ENCODE peak calls at places on chromosome 9, in six cellular contexts. One of them, this sample, is unnamed.

GRCh38 chr9:70303268-70303667 is 44.5 kb downstream of the SMC5 start:
- DNase-seq in head of caudate nucleus: no peak
- DNase-seq in stimulated activated CD8-positive, alpha-beta memory T cell treated with anti-CD3 and anti-CD28 coated beads, Interleukin-15, amount 100 ng/mL, for 1 hour: no peak
- DNase-seq in NCI-H2081: no peak
- DNase-seq in memory B cell: no peak
- DNase-seq in NCI-H510A: no peak
- DNase-seq in this sample: no peak

GRCh38 chr9:79692857-79693571 is 121.2 kb downstream of the TLE4 start:
- DNase-seq in head of caudate nucleus: no peak
- DNase-seq in stimulated activated CD8-positive, alpha-beta memory T cell treated with anti-CD3 and anti-CD28 coated beads, Interleukin-15, amount 100 ng/mL, for 1 hour: no peak
- DNase-seq in memory B cell: no peak
- DNase-seq in NCI-H510A: no peak
- DNase-seq in NCI-H2081: no peak
- DNase-seq in this sample: no peak

GRCh38 chr9:85053206-85053605 is 383.7 kb downstream of the NTRK2 start:
- DNase-seq in NCI-H2081: no peak
- DNase-seq in NCI-H510A: no peak
- DNase-seq in stimulated activated CD8-positive, alpha-beta memory T cell treated with anti-CD3 and anti-CD28 coated beads, Interleukin-15, amount 100 ng/mL, for 1 hour: no peak
- DNase-seq in head of caudate nucleus: no peak
- DNase-seq in memory B cell: no peak
- DNase-seq in this sample: no peak

GRCh38 chr9:89413963-89414638 is 83.8 kb downstream of the SEMA4D start:
- DNase-seq in memory B cell: no peak
- DNase-seq in stimulated activated CD8-positive, alpha-beta memory T cell treated with anti-CD3 and anti-CD28 coated beads, Interleukin-15, amount 100 ng/mL, for 1 hour: no peak
- DNase-seq in head of caudate nucleus: no peak
- DNase-seq in NCI-H2081: peak
- DNase-seq in NCI-H510A: no peak
- DNase-seq in this sample: no peak

GRCh38 chr9:14633148-14633547 is 60.1 kb downstream of the ZDHHC21 start:
- DNase-seq in NCI-H2081: no peak
- DNase-seq in NCI-H510A: no peak
- DNase-seq in memory B cell: no peak
- DNase-seq in head of caudate nucleus: no peak
- DNase-seq in stimulated activated CD8-positive, alpha-beta memory T cell treated with anti-CD3 and anti-CD28 coated beads, Interleukin-15, amount 100 ng/mL, for 1 hour: no peak
- DNase-seq in this sample: no peak

GRCh38 chr9:13351768-13352386 is 72.4 kb upstream of the MPDZ start:
- DNase-seq in NCI-H2081: peak
- DNase-seq in head of caudate nucleus: no peak
- DNase-seq in memory B cell: no peak
- DNase-seq in NCI-H510A: no peak
- DNase-seq in stimulated activated CD8-positive, alpha-beta memory T cell treated with anti-CD3 and anti-CD28 coated beads, Interleukin-15, amount 100 ng/mL, for 1 hour: no peak
- DNase-seq in this sample: peak

GRCh38 chr9:69645488-69645887 is 26.7 kb downstream of the APBA1 start:
- DNase-seq in head of caudate nucleus: peak
- DNase-seq in stimulated activated CD8-positive, alpha-beta memory T cell treated with anti-CD3 and anti-CD28 coated beads, Interleukin-15, amount 100 ng/mL, for 1 hour: no peak
- DNase-seq in NCI-H510A: peak
- DNase-seq in memory B cell: no peak
- DNase-seq in NCI-H2081: no peak
- DNase-seq in this sample: no peak

GRCh38 chr9:124812401-124813016 is 35.6 kb downstream of the OLFML2A start:
- DNase-seq in NCI-H510A: no peak
- DNase-seq in stimulated activated CD8-positive, alpha-beta memory T cell treated with anti-CD3 and anti-CD28 coated beads, Interleukin-15, amount 100 ng/mL, for 1 hour: no peak
- DNase-seq in NCI-H2081: no peak
- DNase-seq in memory B cell: no peak
- DNase-seq in head of caudate nucleus: no peak
- DNase-seq in this sample: no peak

GRCh38 chr9:112069318-112070169 is 105.6 kb downstream of the SUSD1 start:
- DNase-seq in NCI-H2081: no peak
- DNase-seq in head of caudate nucleus: no peak
- DNase-seq in NCI-H510A: no peak
- DNase-seq in stimulated activated CD8-positive, alpha-beta memory T cell treated with anti-CD3 and anti-CD28 coated beads, Interleukin-15, amount 100 ng/mL, for 1 hour: no peak
- DNase-seq in memory B cell: no peak
- DNase-seq in this sample: no peak

GRCh38 chr9:96616817-96617438 is 2.7 kb downstream of the CDC14B start:
- DNase-seq in head of caudate nucleus: no peak
- DNase-seq in NCI-H2081: no peak
- DNase-seq in NCI-H510A: no peak
- DNase-seq in memory B cell: no peak
- DNase-seq in stimulated activated CD8-positive, alpha-beta memory T cell treated with anti-CD3 and anti-CD28 coated beads, Interleukin-15, amount 100 ng/mL, for 1 hour: no peak
- DNase-seq in this sample: no peak

GRCh38 chr9:108081112-108081511 is 591.5 kb upstream of the KLF4 start:
- DNase-seq in stimulated activated CD8-positive, alpha-beta memory T cell treated with anti-CD3 and anti-CD28 coated beads, Interleukin-15, amount 100 ng/mL, for 1 hour: no peak
- DNase-seq in NCI-H2081: no peak
- DNase-seq in head of caudate nucleus: no peak
- DNase-seq in NCI-H510A: no peak
- DNase-seq in memory B cell: no peak
- DNase-seq in this sample: no peak

GRCh38 chr9:107144475-107144874 is 138.6 kb upstream of the RAD23B start:
- DNase-seq in stimulated activated CD8-positive, alpha-beta memory T cell treated with anti-CD3 and anti-CD28 coated beads, Interleukin-15, amount 100 ng/mL, for 1 hour: no peak
- DNase-seq in NCI-H2081: peak
- DNase-seq in NCI-H510A: no peak
- DNase-seq in memory B cell: no peak
- DNase-seq in head of caudate nucleus: no peak
- DNase-seq in this sample: peak